ENCODE peak calls at places on chromosomes 12 and 14, in seven cellular contexts. T is Peyer's patch, S is body of pancreas, B is endodermal cell, G is IMR-90, F is neural progenitor cell, Z is mucosa of descending colon. A is an unnamed sample. For H3K9me3, the result is how much of the 10 kb centered on the place peaks cover.

GRCh38 chr12:27981874-27982273 is 9.3 kb upstream of the PTHLH start:
- DNase-seq in T (no peak), S (no peak), B (no peak), G (peak), F (no peak), Z (no peak), A (no peak)

GRCh38 chr14:74793506-74794155 is 30.5 kb downstream of the YLPM1 start:
- DNase-seq in T (no peak), S (no peak), B (no peak), G (no peak), F (peak), Z (no peak), A (no peak)

GRCh38 chr12:125070117-125070516 is 4.9 kb downstream of the AACS start:
- DNase-seq in T (no peak), S (no peak), B (peak), G (no peak), F (peak), Z (no peak), A (no peak)

GRCh38 chr14:105436891-105437722 is 17.5 kb downstream of the MTA1 start:
- DNase-seq in T (peak), S (no peak), B (no peak), G (no peak), F (no peak), Z (peak), A (no peak)

GRCh38 chr12:65561798-65562382 is 262.4 kb upstream of the HMGA2 start:
- DNase-seq in T (no peak), S (no peak), B (no peak), G (peak), F (no peak), Z (no peak), A (no peak)

GRCh38 chr12:93390565-93391297 is 13.0 kb downstream of the NUDT4 start:
- DNase-seq in T (no peak), S (no peak), B (no peak), G (no peak), F (no peak), Z (no peak), A (no peak)

GRCh38 chr12:62581288-62582064 is 114.8 kb downstream of the MON2 start:
- DNase-seq in T (no peak), S (no peak), B (peak), G (peak), F (peak), Z (no peak), A (no peak)

GRCh38 chr12:55733021-55733555 is 4.3 kb upstream of the CD63 start:
- DNase-seq in T (no peak), S (no peak), B (no peak), G (no peak), F (no peak), Z (no peak), A (no peak)

GRCh38 chr12:53200458-53201169 is 6.4 kb downstream of the ITGB7 start:
- DNase-seq in T (no peak), S (no peak), B (no peak), G (no peak), F (no peak), Z (no peak), A (no peak)

GRCh38 chr14:58663494-58664111 is 25.8 kb downstream of the DACT1 start:
- DNase-seq in T (no peak), S (no peak), B (peak), G (peak), F (no peak), Z (no peak), A (no peak)

GRCh38 chr12:45214739-45215418 is 1.0 kb upstream of the ANO6 start:
- DNase-seq in T (no peak), S (peak), B (no peak), G (peak), F (no peak), Z (no peak), A (no peak)

GRCh38 chr14:78143489-78144145 is 26.6 kb upstream of the NRXN3 start:
- DNase-seq in T (no peak), S (no peak), B (no peak), G (peak), F (no peak), Z (no peak), A (no peak)

GRCh38 chr12:54526800-54527630 is 22.4 kb upstream of the PDE1B start:
- DNase-seq in T (no peak), S (peak), B (peak), G (peak), F (peak), Z (no peak), A (peak)

GRCh38 chr14:105123266-105123665 is 45.3 kb downstream of the JAG2 start:
- DNase-seq in T (no peak), S (no peak), B (no peak), G (no peak), F (no peak), Z (no peak), A (no peak)

GRCh38 chr12:106022568-106023012 is 116.2 kb downstream of the NUAK1 start:
- DNase-seq in T (no peak), S (no peak), B (no peak), G (peak), F (no peak), Z (no peak), A (no peak)

GRCh38 chr14:77043177-77043983 is 14.9 kb upstream of the IRF2BPL start:
- DNase-seq in T (no peak), S (no peak), B (peak), G (peak), F (no peak), Z (peak), A (no peak)

GRCh38 chr14:64971890-64972785 is at the start of gene RAB15:
- DNase-seq in T (peak), S (peak), B (peak), G (peak), F (peak), Z (peak), A (peak)

GRCh38 chr12:113463746-113464743 is 7.6 kb downstream of the LHX5 start:
- DNase-seq in T (no peak), S (no peak), B (peak), G (no peak), F (peak), Z (no peak), A (no peak)

GRCh38 chr14:89600950-89601826 is 184.2 kb upstream of the FOXN3 start:
- DNase-seq in T (no peak), S (no peak), B (no peak), G (no peak), F (no peak), Z (no peak), A (no peak)

GRCh38 chr14:89603938-89604480 is 187.0 kb upstream of the FOXN3 start:
- DNase-seq in T (no peak), S (no peak), B (no peak), G (no peak), F (no peak), Z (no peak), A (no peak)

GRCh38 chr14:89592961-89593360 is 175.9 kb upstream of the FOXN3 start:
- DNase-seq in T (no peak), S (no peak), B (no peak), G (no peak), F (no peak), Z (no peak), A (no peak)

GRCh38 chr14:89600029-89600428 is 183.0 kb upstream of the FOXN3 start:
- DNase-seq in T (no peak), S (no peak), B (no peak), G (no peak), F (no peak), Z (no peak), A (no peak)

DNA sequence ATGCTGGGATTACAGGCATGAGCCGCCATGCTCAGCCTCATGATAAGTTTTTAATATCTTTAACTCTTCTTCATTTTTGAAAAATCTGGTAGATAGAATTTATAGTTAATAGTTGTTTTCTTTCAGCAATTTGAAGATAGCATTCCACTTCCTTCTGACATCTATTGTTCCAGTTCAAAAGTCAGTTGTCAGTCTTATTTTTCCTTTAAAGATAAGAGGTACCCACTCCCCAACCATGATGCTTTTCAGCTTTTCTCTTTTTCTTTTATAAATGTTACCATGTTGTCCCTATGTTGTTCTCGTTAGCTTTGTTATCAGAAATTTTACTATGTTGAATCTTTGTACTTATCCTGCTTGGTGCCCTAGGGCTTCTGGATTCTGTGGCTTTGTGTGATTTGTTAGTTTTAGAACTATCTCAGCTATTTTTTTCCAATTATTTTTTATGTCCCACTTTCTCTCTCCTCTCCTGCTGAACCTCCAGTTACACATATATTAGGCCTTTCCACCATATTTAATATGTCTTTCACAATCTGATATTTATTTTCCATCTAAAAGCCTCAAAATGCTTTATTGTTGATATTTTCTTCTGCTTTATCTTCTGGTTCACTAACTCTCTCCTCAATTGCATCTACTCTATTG is 181.6 kb upstream of the FOXN3 start:
- DNase-seq in T (no peak), S (no peak), B (no peak), G (peak), F (no peak), Z (no peak), A (no peak)
- H3K9me3 ChIP-seq in T (under half), S (under half), B (half or more), G (under half), F (under half), Z (under half), A (under half)

DNA sequence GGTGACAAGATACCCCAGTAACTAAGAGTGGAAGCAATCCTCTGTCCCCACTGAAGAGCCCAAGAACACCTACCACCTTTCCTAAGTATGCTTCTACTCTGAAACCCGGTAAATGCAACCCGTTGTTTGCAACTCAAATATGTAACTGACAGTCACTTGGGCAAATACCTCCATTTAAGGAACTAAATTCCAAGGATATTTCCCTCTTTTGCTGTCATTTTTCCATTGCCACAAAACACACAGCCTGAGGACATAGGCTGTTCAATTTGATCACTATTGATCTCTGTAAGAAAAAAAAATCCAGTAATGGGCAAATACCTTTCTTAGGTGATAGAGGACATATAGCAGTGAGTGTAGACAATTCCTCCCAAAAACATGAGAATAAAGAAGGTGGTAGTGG is 6.6 kb upstream of the PHLDA1 start:
- DNase-seq in T (no peak), S (no peak), B (no peak), G (no peak), F (no peak), Z (no peak), A (no peak)
- H3K9me3 ChIP-seq in T (under half), S (under half), B (under half), G (under half), F (under half), Z (under half), A (under half)

DNA sequence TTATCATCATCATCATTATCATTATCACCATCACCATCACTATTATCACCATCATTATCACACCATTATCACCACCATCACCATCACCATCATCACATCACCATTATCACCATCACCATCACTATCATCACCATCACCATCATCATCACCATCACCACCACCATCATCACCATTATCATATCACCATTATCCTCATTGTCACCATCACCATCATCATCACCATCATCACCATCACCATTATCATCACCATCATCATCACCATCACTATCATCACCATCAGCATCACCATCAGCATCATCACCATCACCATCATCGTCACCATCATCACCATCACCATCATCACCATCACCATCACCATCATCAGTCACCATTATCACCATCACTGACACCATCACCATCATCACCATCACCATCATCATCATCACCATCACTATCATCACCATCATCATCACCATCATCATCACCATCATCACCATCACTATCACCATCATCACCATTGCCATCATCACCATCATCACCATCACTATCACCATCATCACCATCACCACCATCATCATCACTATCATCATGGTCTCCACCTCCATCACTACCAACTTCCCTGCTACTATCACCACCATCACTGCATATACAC is 20.2 kb upstream of the GALNT9 start:
- DNase-seq in T (no peak), S (no peak), B (no peak), G (no peak), F (no peak), Z (no peak), A (no peak)
- H3K9me3 ChIP-seq in T (under half), S (under half), B (under half), G (under half), F (under half), Z (under half), A (under half)

GRCh38 chr14:103855734-103856095 is 8.3 kb upstream of the PPP1R13B start:
- DNase-seq in T (no peak), S (no peak), B (no peak), G (no peak), F (no peak), Z (no peak), A (no peak)
- H3K9me3 ChIP-seq in T (under half), S (under half), B (under half), G (under half), F (under half), Z (under half), A (under half)

DNA sequence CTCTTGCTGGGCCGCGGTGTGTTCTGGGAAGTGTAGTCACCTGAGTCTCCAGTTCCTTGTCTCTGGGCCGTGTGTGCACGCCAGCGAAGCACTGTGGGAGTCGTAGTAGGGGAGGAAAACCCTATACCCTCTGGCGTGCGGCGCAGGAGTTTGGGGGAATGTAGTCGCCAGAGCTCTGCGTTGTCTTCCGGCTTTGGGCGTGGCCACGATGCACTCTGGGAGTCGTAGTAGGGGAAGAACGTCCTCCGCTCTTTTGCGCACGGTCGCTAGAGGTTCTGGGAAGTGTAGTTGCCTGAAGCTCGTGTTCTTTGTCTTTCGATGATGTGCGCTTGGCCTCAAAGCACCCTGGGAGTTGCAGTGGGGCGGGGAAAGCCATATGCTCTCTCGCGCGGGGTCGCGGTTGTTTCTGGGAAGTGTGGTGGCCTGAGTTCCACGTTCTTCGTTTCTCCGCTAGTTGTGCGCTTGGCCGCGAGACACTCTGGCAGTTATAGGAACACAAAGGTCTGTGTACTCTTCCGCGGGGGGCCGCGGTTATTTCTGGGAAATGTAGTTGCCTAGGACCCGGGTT is 588 bp upstream of the ZNF140 start:
- DNase-seq in T (peak), S (peak), B (peak), G (peak), F (peak), Z (peak), A (peak)
- H3K9me3 ChIP-seq in T (under half), S (under half), B (half or more), G (under half), F (half or more), Z (half or more), A (under half)

DNA sequence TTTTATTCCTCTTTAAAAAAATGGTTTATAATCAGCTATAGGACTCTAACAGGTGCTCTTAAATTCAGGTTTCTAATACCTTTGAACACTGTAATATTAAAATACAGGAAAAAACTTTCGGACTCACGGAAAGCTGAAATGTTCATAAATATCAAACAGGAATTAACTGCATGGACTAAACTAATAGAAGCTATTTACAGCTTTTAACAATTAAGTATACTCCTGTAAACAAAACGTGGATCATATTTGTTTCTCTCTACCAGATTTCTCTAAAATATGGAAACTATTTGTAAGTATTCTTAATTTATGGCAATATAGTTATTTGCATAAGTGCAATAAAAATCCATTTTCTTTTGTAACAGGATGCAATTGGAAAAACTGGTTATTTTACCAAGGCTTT is 108.9 kb upstream of the RESF1 start:
- DNase-seq in T (no peak), S (no peak), B (no peak), G (no peak), F (no peak), Z (no peak), A (no peak)
- H3K9me3 ChIP-seq in T (under half), S (under half), B (half or more), G (under half), F (under half), Z (under half), A (under half)

DNA sequence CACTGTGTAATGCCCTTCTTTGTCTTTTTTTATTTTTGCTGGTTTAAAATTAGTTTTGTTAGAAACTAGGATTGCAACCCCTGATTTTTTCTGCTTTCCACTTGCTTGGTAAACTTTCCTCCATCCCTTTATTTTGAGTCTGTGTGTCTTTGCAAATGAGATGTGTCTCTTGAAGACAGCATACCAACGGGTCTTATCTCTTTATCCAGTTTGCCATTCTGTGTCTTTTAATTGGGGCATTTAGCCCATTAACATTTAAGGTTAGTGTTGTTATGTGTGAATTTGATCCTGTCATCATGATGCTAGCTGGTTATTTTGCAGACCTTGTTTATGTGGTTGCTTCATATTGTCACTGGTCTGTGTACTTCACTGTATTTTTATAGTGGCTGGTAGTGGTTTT is 43.5 kb upstream of the LALBA start:
- DNase-seq in T (no peak), S (no peak), B (no peak), G (no peak), F (no peak), Z (no peak), A (no peak)
- H3K9me3 ChIP-seq in T (under half), S (under half), B (under half), G (under half), F (under half), Z (under half), A (under half)

DNA sequence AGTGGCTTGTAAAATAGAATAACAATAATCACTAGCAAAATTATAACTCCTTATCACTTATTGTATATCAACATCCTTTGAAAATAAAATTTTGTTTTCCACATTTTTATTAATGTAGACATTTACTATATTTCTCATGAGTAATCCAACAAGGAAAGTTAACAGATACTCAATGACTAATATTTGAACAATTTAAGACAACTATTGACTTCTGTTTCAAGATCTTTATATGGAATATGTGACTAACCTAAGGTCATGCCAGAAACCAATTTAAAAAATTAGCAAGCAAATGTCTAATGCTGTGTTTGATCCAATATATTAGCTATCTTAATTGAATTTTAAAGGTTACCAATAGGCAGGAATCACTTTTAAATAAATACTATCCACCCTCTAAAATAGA is 638.5 kb upstream of the FLRT2 start:
- DNase-seq in T (no peak), S (no peak), B (no peak), G (no peak), F (no peak), Z (no peak), A (no peak)
- H3K9me3 ChIP-seq in T (under half), S (under half), B (under half), G (under half), F (under half), Z (under half), A (under half)